ENCODE peak calls at places on chromosomes 5 and 9, in four cellular contexts. One of them, this sample, is unnamed.

GRCh38 chr9:106450549-106450948 is 412.4 kb upstream of the ZNF462 start:
- DNase-seq in HepG2: no peak
- DNase-seq in H1: no peak
- DNase-seq in K562: no peak
- DNase-seq in this sample: no peak

GRCh38 chr5:128844354-128844923 is 120.8 kb upstream of the SLC27A6 start:
- DNase-seq in HepG2: no peak
- DNase-seq in H1: no peak
- DNase-seq in K562: no peak
- DNase-seq in this sample: peak; percentile 6

GRCh38 chr5:3594514-3595101 is 1.0 kb upstream of the IRX1 start:
- DNase-seq in HepG2: no peak
- DNase-seq in H1: peak; percentile 80
- DNase-seq in K562: no peak
- DNase-seq in this sample: no peak

GRCh38 chr9:125460883-125461475 is 199.4 kb downstream of the GAPVD1 start:
- DNase-seq in HepG2: no peak
- DNase-seq in H1: no peak
- DNase-seq in K562: no peak
- DNase-seq in this sample: no peak

GRCh38 chr9:135283621-135284020 is 196.0 kb upstream of the PPP1R26 start:
- DNase-seq in HepG2: no peak
- DNase-seq in H1: no peak
- DNase-seq in K562: no peak
- DNase-seq in this sample: no peak

GRCh38 chr9:76526026-76526425 is 67.0 kb downstream of the GCNT1 start:
- DNase-seq in HepG2: no peak
- DNase-seq in H1: no peak
- DNase-seq in K562: no peak
- DNase-seq in this sample: no peak

GRCh38 chr5:98483301-98483700 is 290.2 kb upstream of the RGMB start:
- DNase-seq in HepG2: no peak
- DNase-seq in H1: no peak
- DNase-seq in K562: no peak
- DNase-seq in this sample: no peak

GRCh38 chr9:82010711-82011110 is 22.1 kb downstream of the SPATA31D1 start:
- DNase-seq in HepG2: no peak
- DNase-seq in H1: no peak
- DNase-seq in K562: no peak
- DNase-seq in this sample: no peak

GRCh38 chr5:51652980-51653379 is 269.7 kb downstream of the ISL1 start:
- DNase-seq in HepG2: no peak
- DNase-seq in H1: no peak
- DNase-seq in K562: no peak
- DNase-seq in this sample: no peak

GRCh38 chr9:110969971-110970381 is 68.3 kb downstream of the LPAR1 start:
- DNase-seq in HepG2: peak; percentile 5
- DNase-seq in H1: no peak
- DNase-seq in K562: no peak
- DNase-seq in this sample: peak; percentile 18

GRCh38 chr5:157366741-157367684 is 93.0 kb upstream of the NIPAL4 start:
- DNase-seq in HepG2: peak; percentile 28
- DNase-seq in H1: no peak
- DNase-seq in K562: peak; percentile 39
- DNase-seq in this sample: peak; percentile 74

GRCh38 chr9:106532616-106533015 is 330.4 kb upstream of the ZNF462 start:
- DNase-seq in HepG2: no peak
- DNase-seq in H1: no peak
- DNase-seq in K562: no peak
- DNase-seq in this sample: no peak

GRCh38 chr5:107539726-107540330 is 130.9 kb downstream of the EFNA5 start:
- DNase-seq in HepG2: no peak
- DNase-seq in H1: no peak
- DNase-seq in K562: no peak
- DNase-seq in this sample: peak; percentile 24

GRCh38 chr9:87950765-87951488 is 23.4 kb downstream of the CDK20 start:
- DNase-seq in HepG2: peak; percentile 22
- DNase-seq in H1: peak; percentile 57
- DNase-seq in K562: peak; percentile 55
- DNase-seq in this sample: peak; percentile 31

GRCh38 chr5:81534481-81534840 is 140.5 kb upstream of the ACOT12 start:
- DNase-seq in HepG2: no peak
- DNase-seq in H1: no peak
- DNase-seq in K562: no peak
- DNase-seq in this sample: no peak

GRCh38 chr5:53479656-53480473 is 564 bp upstream of the FST start:
- DNase-seq in HepG2: peak; percentile 73
- DNase-seq in H1: peak; percentile 80
- DNase-seq in K562: no peak
- DNase-seq in this sample: peak; percentile 55

GRCh38 chr9:73515216-73515615 is 363.6 kb downstream of the ANXA1 start:
- DNase-seq in HepG2: no peak
- DNase-seq in H1: no peak
- DNase-seq in K562: no peak
- DNase-seq in this sample: no peak

GRCh38 chr9:6897207-6897822 is 139.5 kb downstream of the KDM4C start:
- DNase-seq in HepG2: no peak
- DNase-seq in H1: no peak
- DNase-seq in K562: no peak
- DNase-seq in this sample: no peak

GRCh38 chr9:89864257-89864656 is 259.4 kb downstream of the GADD45G start:
- DNase-seq in HepG2: no peak
- DNase-seq in H1: no peak
- DNase-seq in K562: no peak
- DNase-seq in this sample: no peak

GRCh38 chr5:140118294-140118936 is 4.5 kb downstream of the PURA start:
- DNase-seq in HepG2: no peak
- DNase-seq in H1: no peak
- DNase-seq in K562: no peak
- DNase-seq in this sample: peak; percentile 40

GRCh38 chr5:72523960-72524582 is 16.9 kb upstream of the ZNF366 start:
- DNase-seq in HepG2: peak; percentile 25
- DNase-seq in H1: no peak
- DNase-seq in K562: no peak
- DNase-seq in this sample: no peak

GRCh38 chr9:16884952-16885513 is 14.6 kb upstream of the BNC2 start:
- DNase-seq in HepG2: no peak
- DNase-seq in H1: no peak
- DNase-seq in K562: no peak
- DNase-seq in this sample: no peak

GRCh38 chr5:24642022-24642421 is 2.8 kb downstream of the CDH10 start:
- DNase-seq in HepG2: peak; percentile 16
- DNase-seq in H1: no peak
- DNase-seq in K562: no peak
- DNase-seq in this sample: no peak

GRCh38 chr5:178793156-178793555 is 62.7 kb upstream of the ZNF354A start:
- DNase-seq in HepG2: peak; percentile 21
- DNase-seq in H1: peak; percentile 77
- DNase-seq in K562: no peak
- DNase-seq in this sample: no peak

GRCh38 chr9:80020530-80020929 is 448.8 kb downstream of the TLE4 start:
- DNase-seq in HepG2: no peak
- DNase-seq in H1: no peak
- DNase-seq in K562: no peak
- DNase-seq in this sample: no peak

GRCh38 chr5:59124983-59125960 is 542.4 kb downstream of the RAB3C start:
- DNase-seq in HepG2: no peak
- DNase-seq in H1: peak; percentile 45
- DNase-seq in K562: no peak
- DNase-seq in this sample: peak; percentile 69

GRCh38 chr9:21801683-21802417 is 586 bp upstream of the MTAP start:
- DNase-seq in HepG2: peak; percentile 62
- DNase-seq in H1: peak; percentile 80
- DNase-seq in K562: no peak
- DNase-seq in this sample: peak; percentile 82

GRCh38 chr9:114271556-114272510 is 51.1 kb upstream of the ORM1 start:
- DNase-seq in HepG2: peak; percentile 28
- DNase-seq in H1: peak; percentile 80
- DNase-seq in K562: no peak
- DNase-seq in this sample: peak; percentile 42

GRCh38 chr5:32147236-32147635 is 26.9 kb downstream of the GOLPH3 start:
- DNase-seq in HepG2: no peak
- DNase-seq in H1: no peak
- DNase-seq in K562: no peak
- DNase-seq in this sample: no peak

GRCh38 chr5:2253063-2253653 is 370.4 kb upstream of the IRX4 start:
- DNase-seq in HepG2: no peak
- DNase-seq in H1: no peak
- DNase-seq in K562: no peak
- DNase-seq in this sample: no peak

GRCh38 chr5:133885566-133885965 is 82.9 kb downstream of the C5orf15 start:
- DNase-seq in HepG2: no peak
- DNase-seq in H1: no peak
- DNase-seq in K562: no peak
- DNase-seq in this sample: no peak

GRCh38 chr9:114200721-114201300 is 45.5 kb downstream of the COL27A1 start:
- DNase-seq in HepG2: no peak
- DNase-seq in H1: no peak
- DNase-seq in K562: no peak
- DNase-seq in this sample: no peak

GRCh38 chr5:37668524-37669047 is 171.3 kb downstream of the GDNF start:
- DNase-seq in HepG2: peak; percentile 90
- DNase-seq in H1: no peak
- DNase-seq in K562: peak; percentile 46
- DNase-seq in this sample: peak; percentile 64

GRCh38 chr5:39040875-39041274 is 33.3 kb downstream of the RICTOR start:
- DNase-seq in HepG2: no peak
- DNase-seq in H1: no peak
- DNase-seq in K562: no peak
- DNase-seq in this sample: no peak

GRCh38 chr5:16546712-16547111 is 70.1 kb downstream of the RETREG1 start:
- DNase-seq in HepG2: peak; percentile 32
- DNase-seq in H1: no peak
- DNase-seq in K562: no peak
- DNase-seq in this sample: no peak
- TF ChIP-seq PHF8 in HepG2: no peak
- TF ChIP-seq PHF8 in H1: no peak
- TF ChIP-seq PHF8 in K562: no peak
- TF ChIP-seq PHF8 in this sample: no peak

GRCh38 chr5:75721573-75721972 is 4.3 kb upstream of the POC5 start:
- DNase-seq in HepG2: no peak
- DNase-seq in H1: no peak
- DNase-seq in K562: no peak
- DNase-seq in this sample: no peak
- TF ChIP-seq PHF8 in HepG2: no peak
- TF ChIP-seq PHF8 in H1: no peak
- TF ChIP-seq PHF8 in K562: no peak
- TF ChIP-seq PHF8 in this sample: no peak

GRCh38 chr5:135178476-135179155 is 144.6 kb upstream of the PITX1 start:
- DNase-seq in HepG2: no peak
- DNase-seq in H1: no peak
- DNase-seq in K562: no peak
- DNase-seq in this sample: no peak
- TF ChIP-seq PHF8 in HepG2: no peak
- TF ChIP-seq PHF8 in H1: no peak
- TF ChIP-seq PHF8 in K562: no peak
- TF ChIP-seq PHF8 in this sample: no peak

GRCh38 chr5:150848271-150848670 is 1.9 kb downstream of the IRGM start:
- DNase-seq in HepG2: no peak
- DNase-seq in H1: no peak
- DNase-seq in K562: no peak
- DNase-seq in this sample: no peak
- TF ChIP-seq PHF8 in HepG2: no peak
- TF ChIP-seq PHF8 in H1: no peak
- TF ChIP-seq PHF8 in K562: no peak
- TF ChIP-seq PHF8 in this sample: no peak

GRCh38 chr5:154345255-154345952 is 100.4 kb upstream of the SAP30L start:
- DNase-seq in HepG2: no peak
- DNase-seq in H1: no peak
- DNase-seq in K562: no peak
- DNase-seq in this sample: no peak

GRCh38 chr5:154342963-154343362 is 102.8 kb upstream of the SAP30L start:
- DNase-seq in HepG2: no peak
- DNase-seq in H1: no peak
- DNase-seq in K562: no peak
- DNase-seq in this sample: no peak

GRCh38 chr5:154344461-154344860 is 101.3 kb upstream of the SAP30L start:
- DNase-seq in HepG2: no peak
- DNase-seq in H1: no peak
- DNase-seq in K562: no peak
- DNase-seq in this sample: no peak

GRCh38 chr5:154342211-154342610 is 103.6 kb upstream of the SAP30L start:
- DNase-seq in HepG2: no peak
- DNase-seq in H1: no peak
- DNase-seq in K562: no peak
- DNase-seq in this sample: no peak

DNA sequence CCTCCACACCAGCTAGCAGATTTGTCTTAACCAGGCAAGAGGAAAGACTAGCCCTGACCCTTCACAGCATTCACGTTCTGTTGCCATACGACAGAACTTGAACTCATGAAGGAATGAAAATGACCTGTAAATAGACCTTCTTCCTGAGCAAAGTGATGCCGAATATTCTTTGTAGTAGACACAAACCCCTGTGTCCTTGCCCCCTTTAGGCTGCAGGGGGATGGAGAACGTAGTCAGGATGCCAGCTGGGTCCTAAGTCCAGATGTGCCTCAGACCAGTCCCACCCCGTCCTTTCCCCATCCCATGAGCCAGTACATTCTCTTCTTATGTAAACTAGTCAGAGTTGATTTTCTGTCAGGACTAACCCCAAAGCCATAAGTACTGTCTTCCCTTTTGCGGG is 104.2 kb upstream of the SAP30L start:
- DNase-seq in HepG2: peak; percentile 85
- DNase-seq in H1: no peak
- DNase-seq in K562: no peak
- DNase-seq in this sample: no peak
- TF ChIP-seq PHF8 in HepG2: no peak
- TF ChIP-seq PHF8 in H1: no peak
- TF ChIP-seq PHF8 in K562: no peak
- TF ChIP-seq PHF8 in this sample: no peak

GRCh38 chr5:160165137-160166068 is 46.2 kb upstream of the PWWP2A start:
- DNase-seq in HepG2: peak; percentile 82
- DNase-seq in H1: peak; percentile 73
- DNase-seq in K562: no peak
- DNase-seq in this sample: peak; percentile 96
- TF ChIP-seq PHF8 in HepG2: no peak
- TF ChIP-seq PHF8 in H1: no peak
- TF ChIP-seq PHF8 in K562: no peak
- TF ChIP-seq PHF8 in this sample: no peak

GRCh38 chr9:18185196-18185595 is 288.8 kb upstream of the ADAMTSL1 start:
- DNase-seq in HepG2: no peak
- DNase-seq in H1: no peak
- DNase-seq in K562: no peak
- DNase-seq in this sample: no peak

GRCh38 chr9:18194316-18194715 is 279.6 kb upstream of the ADAMTSL1 start:
- DNase-seq in HepG2: no peak
- DNase-seq in H1: no peak
- DNase-seq in K562: no peak
- DNase-seq in this sample: no peak

GRCh38 chr9:18189876-18190670 is 283.9 kb upstream of the ADAMTSL1 start:
- DNase-seq in HepG2: no peak
- DNase-seq in H1: no peak
- DNase-seq in K562: no peak
- DNase-seq in this sample: no peak

GRCh38 chr9:18195223-18195622 is 278.7 kb upstream of the ADAMTSL1 start:
- DNase-seq in HepG2: no peak
- DNase-seq in H1: no peak
- DNase-seq in K562: no peak
- DNase-seq in this sample: no peak

GRCh38 chr9:18190671-18191374 is 283.1 kb upstream of the ADAMTSL1 start:
- DNase-seq in HepG2: no peak
- DNase-seq in H1: no peak
- DNase-seq in K562: no peak
- DNase-seq in this sample: no peak
- TF ChIP-seq PHF8 in HepG2: no peak
- TF ChIP-seq PHF8 in H1: no peak
- TF ChIP-seq PHF8 in K562: no peak
- TF ChIP-seq PHF8 in this sample: no peak